ENCODE peak calls at places on chromosomes 6 and 20, in nine cellular contexts. V is SK-N-DZ; K is iPS-NIHi11; S is erythroblast; W is glutamatergic neuron; G is putamen; A is astrocyte of the cerebellum; U is RKO; Y is stimulated activated CD8-positive, alpha-beta memory T cell treated with anti-CD3 and anti-CD28 coated beads, Interleukin-4, amount 100 ng/mL, for 24 hours. R is an unnamed sample.

GRCh38 chr6:150202404-150202803 is 59.6 kb downstream of the PPP1R14C start:
- DNase-seq in V (no peak), K (no peak), S (no peak), W (no peak), G (no peak), A (no peak), U (no peak), Y (no peak), R (no peak)

GRCh38 chr6:39169448-39170344 is 54.7 kb upstream of the SAYSD1 start:
- DNase-seq in V (no peak), K (no peak), S (no peak), W (no peak), G (no peak), A (no peak), U (no peak), Y (no peak), R (no peak)

GRCh38 chr6:44040786-44041185 is 86.5 kb downstream of the MRPL14 start:
- DNase-seq in V (no peak), K (no peak), S (no peak), W (no peak), G (no peak), A (no peak), U (no peak), Y (no peak), R (no peak)

GRCh38 chr20:64077094-64077493 is 2.2 kb downstream of the RGS19 start:
- DNase-seq in V (no peak), K (no peak), S (no peak), W (no peak), G (no peak), A (no peak), U (no peak), Y (peak), R (no peak)

GRCh38 chr6:29676981-29677601 is 3.9 kb downstream of the ZFP57 start:
- DNase-seq in V (no peak), K (peak), S (no peak), W (no peak), G (no peak), A (no peak), U (no peak), Y (no peak), R (peak)

GRCh38 chr6:47655719-47656595 is 42.4 kb upstream of the ADGRF4 start:
- DNase-seq in V (no peak), K (peak), S (no peak), W (peak), G (no peak), A (no peak), U (peak), Y (peak), R (peak)

GRCh38 chr20:11352041-11352440 is 565.7 kb upstream of the BTBD3 start:
- DNase-seq in V (no peak), K (no peak), S (no peak), W (no peak), G (no peak), A (no peak), U (no peak), Y (no peak), R (no peak)

GRCh38 chr6:13287104-13287503 is 41.2 kb downstream of the TBC1D7 start:
- DNase-seq in V (no peak), K (no peak), S (no peak), W (no peak), G (no peak), A (no peak), U (no peak), Y (no peak), R (no peak)

GRCh38 chr6:158686791-158687381 is 37.0 kb downstream of the SYTL3 start:
- DNase-seq in V (no peak), K (no peak), S (no peak), W (no peak), G (no peak), A (no peak), U (no peak), Y (no peak), R (no peak)

GRCh38 chr6:43984442-43985321 is 142.6 kb downstream of the MRPL14 start:
- DNase-seq in V (no peak), K (peak), S (no peak), W (no peak), G (no peak), A (no peak), U (no peak), Y (no peak), R (peak)

GRCh38 chr6:108800510-108800909 is 47.7 kb upstream of the ARMC2 start:
- DNase-seq in V (no peak), K (no peak), S (no peak), W (no peak), G (peak), A (peak), U (no peak), Y (no peak), R (no peak)

GRCh38 chr6:142207265-142207877 is 60.3 kb downstream of the VTA1 start:
- DNase-seq in V (peak), K (peak), S (peak), W (peak), G (peak), A (peak), U (peak), Y (no peak), R (peak)

GRCh38 chr6:10855233-10855632 is 16.9 kb upstream of the MAK start:
- DNase-seq in V (no peak), K (no peak), S (no peak), W (no peak), G (no peak), A (no peak), U (no peak), Y (no peak), R (no peak)

GRCh38 chr6:85458782-85459181 is 8.9 kb downstream of the NT5E start:
- DNase-seq in V (no peak), K (peak), S (no peak), W (no peak), G (no peak), A (peak), U (no peak), Y (no peak), R (no peak)

GRCh38 chr6:41367700-41368099 is 32.3 kb downstream of the NCR2 start:
- DNase-seq in V (peak), K (peak), S (no peak), W (peak), G (peak), A (peak), U (peak), Y (no peak), R (peak)

GRCh38 chr6:69973763-69974162 is 107.4 kb downstream of the COL19A1 start:
- DNase-seq in V (no peak), K (no peak), S (no peak), W (no peak), G (no peak), A (no peak), U (no peak), Y (no peak), R (peak)

GRCh38 chr6:43020052-43020705 is 1.2 kb upstream of the RRP36 start:
- DNase-seq in V (no peak), K (no peak), S (no peak), W (no peak), G (no peak), A (no peak), U (no peak), Y (no peak), R (no peak)

GRCh38 chr20:51036827-51037229 is 13.9 kb upstream of the KCNG1 start:
- DNase-seq in V (no peak), K (no peak), S (no peak), W (no peak), G (no peak), A (no peak), U (peak), Y (no peak), R (no peak)

GRCh38 chr20:4633780-4634179 is 87.9 kb upstream of the PRND start:
- DNase-seq in V (no peak), K (no peak), S (no peak), W (no peak), G (no peak), A (peak), U (peak), Y (no peak), R (no peak)

GRCh38 chr20:35773154-35773751 is 1.4 kb downstream of the PHF20 start:
- DNase-seq in V (no peak), K (no peak), S (peak), W (no peak), G (peak), A (no peak), U (peak), Y (no peak), R (no peak)

GRCh38 chr6:141401851-141402250 is 730.9 kb upstream of the GJE1 start:
- DNase-seq in V (no peak), K (no peak), S (no peak), W (no peak), G (peak), A (no peak), U (no peak), Y (no peak), R (no peak)

GRCh38 chr6:57434944-57435343 is 117.5 kb downstream of the PRIM2 start:
- DNase-seq in V (no peak), K (no peak), S (no peak), W (no peak), G (no peak), A (no peak), U (no peak), Y (no peak), R (no peak)

GRCh38 chr6:89197141-89197540 is 20.0 kb downstream of the GABRR1 start:
- DNase-seq in V (no peak), K (no peak), S (no peak), W (no peak), G (no peak), A (no peak), U (no peak), Y (no peak), R (no peak)

GRCh38 chr6:82568290-82568993 is 204.8 kb downstream of the TPBG start:
- DNase-seq in V (no peak), K (no peak), S (no peak), W (no peak), G (no peak), A (no peak), U (no peak), Y (no peak), R (no peak)

GRCh38 chr20:39356913-39357312 is 394.8 kb downstream of the DHX35 start:
- DNase-seq in V (no peak), K (no peak), S (no peak), W (no peak), G (no peak), A (no peak), U (no peak), Y (no peak), R (no peak)

GRCh38 chr6:42745083-42745637 is 743 bp downstream of the TBCC start:
- DNase-seq in V (peak), K (peak), S (peak), W (peak), G (no peak), A (no peak), U (peak), Y (peak), R (peak)

GRCh38 chr6:44102527-44102926 is 24.7 kb downstream of the MRPL14 start:
- DNase-seq in V (no peak), K (peak), S (no peak), W (no peak), G (no peak), A (no peak), U (no peak), Y (no peak), R (no peak)

GRCh38 chr6:151199976-151200375 is 39.8 kb upstream of the AKAP12 start:
- DNase-seq in V (no peak), K (no peak), S (no peak), W (no peak), G (no peak), A (no peak), U (no peak), Y (no peak), R (no peak)

GRCh38 chr6:53339424-53339823 is 9.3 kb downstream of the ELOVL5 start:
- DNase-seq in V (no peak), K (no peak), S (no peak), W (no peak), G (no peak), A (no peak), U (no peak), Y (no peak), R (no peak)

GRCh38 chr6:22236626-22237414 is 60.0 kb downstream of the PRL start:
- DNase-seq in V (no peak), K (no peak), S (no peak), W (no peak), G (no peak), A (peak), U (no peak), Y (no peak), R (peak)

R was measured in cardiac muscle cell.